ENCODE peak calls at places on chromosomes 11 and 22, in five cellular contexts. H is A549, D is GM12878, K is K562, V is SK-N-SH. N is an unnamed sample.

GRCh38 chr11:71210861-71211260 is 41.5 kb downstream of the SHANK2 start:
- DNase-seq in H (no peak), V (no peak), D (no peak), K (no peak), N (no peak)

GRCh38 chr22:23187201-23187600 is 6.9 kb downstream of the BCR start:
- DNase-seq in K (peak; percentile 90), V (no peak), D (no peak), H (no peak), N (no peak)

GRCh38 chr11:20162824-20163777 is 2.8 kb upstream of the DBX1 start:
- DNase-seq in K (peak; percentile 13), V (peak; percentile 64), D (no peak), H (peak; percentile 24), N (no peak)

GRCh38 chr11:61297741-61298140 is 2.6 kb upstream of the VWCE start:
- DNase-seq in K (no peak), D (no peak), H (no peak), V (no peak), N (peak; percentile 29)

GRCh38 chr22:46280063-46280817 is 12.4 kb downstream of the TTC38 start:
- DNase-seq in D (no peak), V (no peak), H (no peak), K (no peak), N (no peak)

GRCh38 chr22:47112566-47112965 is 350.1 kb downstream of the TBC1D22A start:
- DNase-seq in K (no peak), V (no peak), H (no peak), D (no peak), N (no peak)

GRCh38 chr22:38327805-38328204 is 10.6 kb upstream of the CSNK1E start:
- DNase-seq in D (no peak), H (no peak), V (no peak), K (no peak), N (no peak)

GRCh38 chr11:16820324-16821092 is 82.1 kb downstream of the C11orf58 start:
- DNase-seq in H (peak; percentile 77), K (peak; percentile 82), V (peak; percentile 74), D (peak; percentile 42), N (peak; percentile 62)

GRCh38 chr11:59197990-59198389 is 14.7 kb downstream of the MPEG1 start:
- DNase-seq in K (no peak), V (no peak), D (no peak), H (no peak), N (no peak)

GRCh38 chr11:113675003-113675471 is 31.1 kb downstream of the TMPRSS5 start:
- DNase-seq in D (peak; percentile 73), H (no peak), V (no peak), K (peak; percentile 45), N (no peak)

GRCh38 chr11:13012037-13012693 is 3.0 kb downstream of the RASSF10 start:
- DNase-seq in K (no peak), H (no peak), D (no peak), V (no peak), N (peak; percentile 40)

GRCh38 chr11:71197096-71197495 is 55.3 kb downstream of the SHANK2 start:
- DNase-seq in D (no peak), K (no peak), H (no peak), V (no peak), N (no peak)

GRCh38 chr11:64334764-64335741 is 5.0 kb upstream of the CCDC88B start:
- DNase-seq in D (peak; percentile 87), K (peak; percentile 98), V (peak; percentile 69), H (peak; percentile 96), N (peak; percentile 85)

GRCh38 chr22:46905834-46906233 is 143.4 kb downstream of the TBC1D22A start:
- DNase-seq in D (no peak), K (no peak), H (no peak), V (no peak), N (no peak)

GRCh38 chr22:42655693-42656092 is 6.5 kb upstream of the CYB5R3 start:
- DNase-seq in K (no peak), D (peak; percentile 71), V (no peak), H (no peak), N (no peak)

GRCh38 chr11:134346101-134346975 is 14.6 kb downstream of the GLB1L2 start:
- DNase-seq in H (no peak), D (no peak), V (no peak), K (no peak), N (no peak)

GRCh38 chr11:77093987-77094840 is 8.4 kb upstream of the OMP start:
- DNase-seq in K (no peak), V (no peak), D (no peak), H (no peak), N (no peak)

GRCh38 chr11:36278531-36279245 is 10.5 kb downstream of the COMMD9 start:
- DNase-seq in K (no peak), D (no peak), H (no peak), V (no peak), N (no peak)

GRCh38 chr11:112724194-112724790 is 236.9 kb upstream of the NCAM1 start:
- DNase-seq in H (no peak), V (peak; percentile 39), K (no peak), D (no peak), N (no peak)

GRCh38 chr11:21897203-21897602 is 295.7 kb upstream of the ANO5 start:
- DNase-seq in V (no peak), D (no peak), H (no peak), K (no peak), N (no peak)

GRCh38 chr11:64352099-64353005 is 6.6 kb upstream of the RPS6KA4 start:
- DNase-seq in H (no peak), K (no peak), D (no peak), V (no peak), N (no peak)

GRCh38 chr11:45233121-45233803 is 52.9 kb downstream of the SYT13 start:
- DNase-seq in V (peak; percentile 91), K (peak; percentile 67), D (no peak), H (peak; percentile 61), N (peak; percentile 47)

GRCh38 chr11:97722721-97723120 is 1298.0 kb upstream of the CNTN5 start:
- DNase-seq in D (no peak), K (no peak), V (no peak), H (no peak), N (no peak)

GRCh38 chr22:25111579-25112517 is 87.8 kb upstream of the CRYBB3 start:
- DNase-seq in H (no peak), K (no peak), D (no peak), V (peak; percentile 51), N (no peak)

GRCh38 chr11:116736763-116737162 is 36.0 kb downstream of the BUD13 start:
- DNase-seq in H (peak; percentile 48), D (no peak), K (peak; percentile 56), V (no peak), N (peak; percentile 60)

GRCh38 chr22:44399906-44400762 is 87.4 kb upstream of the SHISAL1 start:
- DNase-seq in H (no peak), V (peak; percentile 9), D (no peak), K (no peak), N (no peak)

GRCh38 chr11:9982796-9983579 is 311.0 kb downstream of the SBF2 start:
- DNase-seq in H (peak; percentile 97), D (no peak), K (peak; percentile 70), V (no peak), N (peak; percentile 71)
- TF ChIP-seq REST in H (no peak), D (no peak), K (no peak), V (no peak), N (no peak)

GRCh38 chr11:34665077-34665835 is 44.4 kb downstream of the EHF start:
- DNase-seq in V (no peak), D (no peak), H (peak; percentile 54), K (no peak), N (peak; percentile 93)

GRCh38 chr11:34671117-34671516 is 50.2 kb downstream of the EHF start:
- DNase-seq in H (no peak), K (no peak), D (no peak), V (no peak), N (no peak)

GRCh38 chr11:34668583-34669053 is 47.7 kb downstream of the EHF start:
- DNase-seq in K (no peak), H (no peak), V (no peak), D (no peak), N (no peak)

GRCh38 chr11:34669458-34669857 is 48.6 kb downstream of the EHF start:
- DNase-seq in V (no peak), H (no peak), D (no peak), K (no peak), N (no peak)

DNA sequence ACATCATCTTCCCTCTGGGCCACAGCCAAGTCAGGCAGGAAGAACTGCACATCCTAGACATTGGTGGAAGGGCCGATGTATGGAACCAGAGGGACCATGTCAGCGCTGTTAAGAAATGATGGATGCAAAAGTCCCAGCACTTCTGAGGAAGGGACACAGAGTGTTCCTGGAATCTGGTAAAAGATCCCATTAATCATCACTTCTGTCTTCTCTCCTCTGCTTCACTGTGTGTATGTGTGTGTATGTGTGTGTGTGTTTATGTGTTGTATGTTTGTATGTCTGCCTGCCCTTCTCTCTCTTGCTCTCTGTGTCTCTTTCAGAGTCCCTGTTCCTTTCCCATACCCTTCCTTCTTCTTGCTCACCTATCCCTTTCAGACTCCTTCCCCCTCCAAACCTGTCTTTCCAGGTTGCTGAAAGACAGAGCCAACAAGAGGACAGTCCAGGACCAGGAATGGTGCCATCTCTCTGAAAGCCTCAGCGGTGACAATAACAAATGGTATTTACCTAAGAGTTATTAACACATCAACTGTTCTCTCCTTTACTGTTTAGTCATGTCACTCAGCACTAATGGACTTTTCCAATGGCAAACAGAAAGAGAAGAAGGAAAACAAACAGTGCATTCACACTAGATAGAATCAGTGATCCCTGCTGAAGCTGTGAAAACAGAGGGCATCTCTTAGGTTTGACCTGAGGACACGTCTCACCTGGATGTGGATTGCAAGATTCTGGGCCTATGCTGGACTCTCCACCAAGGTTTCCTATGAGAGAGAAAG is 47.1 kb downstream of the EHF start:
- DNase-seq in V (no peak), D (no peak), H (peak; percentile 84), K (no peak), N (peak; percentile 96)
- TF ChIP-seq SMC3 in V (no peak), D (no peak), H (no peak), K (no peak), N (no peak)

GRCh38 chr11:72641900-72642814 is 32.1 kb downstream of the PDE2A start:
- DNase-seq in H (peak; percentile 28), D (no peak), K (peak; percentile 57), V (peak; percentile 91), N (no peak)
- H3K4me1 ChIP-seq in H (peaks cover 20% of the 10 kb centered on the region), D (no peaks in the 10 kb centered on the region), K (peaks cover 20% of the 10 kb centered on the region), V (peaks cover 5% of the 10 kb centered on the region), N (peaks cover 8% of the 10 kb centered on the region)

DNA sequence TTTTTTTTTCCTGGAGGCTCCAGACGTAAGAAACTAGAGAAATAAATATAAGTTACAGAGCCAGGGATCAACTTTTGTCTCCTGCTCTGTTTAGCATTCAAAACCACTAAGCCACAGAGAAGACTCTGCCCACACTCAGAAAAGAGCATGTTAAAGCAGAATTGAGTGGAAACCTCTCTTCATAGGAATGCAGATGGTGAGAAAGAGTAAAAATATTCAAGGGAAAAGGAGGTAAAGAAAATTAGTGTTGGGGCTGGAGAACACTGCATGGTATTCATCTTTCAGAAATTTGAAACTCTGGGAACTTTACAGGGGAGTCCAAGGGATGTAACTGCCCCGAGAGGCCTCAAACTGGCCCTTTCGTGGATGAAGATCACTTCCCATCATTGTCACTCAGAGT is 65.1 kb downstream of the CLMP start:
- DNase-seq in V (no peak), D (no peak), K (no peak), H (no peak), N (no peak)
- TF ChIP-seq REST in V (no peak), D (no peak), K (no peak), H (no peak), N (no peak)

DNA sequence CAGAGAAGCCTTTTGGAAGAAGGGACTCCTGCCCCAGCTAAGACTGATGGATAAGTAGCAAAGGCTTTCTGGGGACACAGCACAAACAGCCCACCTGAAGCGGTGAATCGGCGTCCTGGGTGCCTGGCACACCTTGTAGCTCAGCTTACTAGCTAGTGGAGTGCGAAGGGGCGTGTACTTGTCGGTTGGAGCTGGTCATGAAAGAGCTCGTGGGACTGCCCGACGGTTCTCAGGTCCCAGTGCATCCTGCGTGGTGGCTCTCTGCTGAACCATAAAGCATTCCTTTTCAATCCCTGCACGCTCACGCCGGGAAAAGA is 683 bp upstream of the UVRAG start:
- DNase-seq in H (no peak), D (no peak), K (no peak), V (no peak), N (no peak)
- TF ChIP-seq SMC3 in H (no peak), D (no peak), K (no peak), V (no peak), N (no peak)

N was measured in HepG2.